ENCODE peak calls at places on chromosomes 3 and 15, in six cellular contexts. A, V, S, Y, W and C are unnamed samples.

GRCh38 chr15:66019826-66020398 is 150.6 kb downstream of the RAB11A start:
- DNase-seq in A (no peak), V (no peak), S (no peak), Y (no peak), W (no peak), C (no peak)

GRCh38 chr3:42443819-42444436 is 33.5 kb upstream of the LYZL4 start:
- DNase-seq in A (peak; percentile 95), V (peak; percentile 66), S (peak; percentile 76), Y (peak; percentile 98), W (peak; percentile 36), C (peak; percentile 54)

GRCh38 chr15:63983071-63983711 is 63.1 kb downstream of the DAPK2 start:
- DNase-seq in A (no peak), V (no peak), S (no peak), Y (peak; percentile 60), W (no peak), C (no peak)

GRCh38 chr3:36477655-36478054 is 97.4 kb downstream of the STAC start:
- DNase-seq in A (no peak), V (no peak), S (no peak), Y (no peak), W (no peak), C (no peak)

GRCh38 chr15:67838789-67839332 is 984 bp downstream of the RNU6-1 start:
- DNase-seq in A (peak; percentile 62), V (peak; percentile 82), S (no peak), Y (peak; percentile 92), W (peak; percentile 51), C (no peak)

GRCh38 chr3:154979327-154979726 is 100.8 kb upstream of the MME start:
- DNase-seq in A (no peak), V (no peak), S (no peak), Y (no peak), W (no peak), C (no peak)

GRCh38 chr3:89697321-89697916 is 590.0 kb downstream of the EPHA3 start:
- DNase-seq in A (no peak), V (no peak), S (no peak), Y (no peak), W (no peak), C (no peak)

GRCh38 chr3:52771334-52771681 is 568 bp upstream of the NEK4 start:
- DNase-seq in A (no peak), V (no peak), S (no peak), Y (no peak), W (no peak), C (no peak)

GRCh38 chr15:33242165-33242564 is 47.7 kb upstream of the FMN1 start:
- DNase-seq in A (peak; percentile 18), V (peak; percentile 77), S (peak; percentile 49), Y (peak; percentile 62), W (no peak), C (no peak)

GRCh38 chr3:42063886-42064285 is 27.3 kb upstream of the TRAK1 start:
- DNase-seq in A (no peak), V (no peak), S (peak; percentile 48), Y (no peak), W (no peak), C (no peak)

GRCh38 chr15:74768771-74769342 is 13.0 kb upstream of the CSK start:
- DNase-seq in A (peak; percentile 70), V (no peak), S (peak; percentile 93), Y (peak; percentile 90), W (peak; percentile 50), C (peak; percentile 53)

DNA sequence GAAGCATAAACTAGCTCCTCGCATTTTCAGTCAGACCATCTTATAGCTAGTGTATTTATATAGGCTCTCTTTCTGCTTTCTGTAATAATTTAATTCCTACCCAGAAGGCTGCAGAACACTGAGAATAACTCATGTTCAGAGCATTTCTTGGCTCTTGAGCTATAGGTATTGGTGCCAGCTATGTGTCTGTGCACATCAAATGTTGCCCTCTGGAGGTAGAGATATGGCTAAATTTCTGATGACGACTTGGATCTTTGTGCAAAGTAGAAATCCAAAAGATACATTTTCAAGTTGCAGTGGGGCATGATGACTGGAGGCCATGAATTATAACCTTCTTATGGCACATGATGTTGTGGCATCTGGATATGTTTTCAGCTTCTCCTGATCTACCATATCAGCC is 336.2 kb upstream of the TPM1 start:
- DNase-seq in A (no peak), V (no peak), S (no peak), Y (no peak), W (no peak), C (no peak)
- TF ChIP-seq CTCF in A (no peak), V (peak; percentile 57), S (peak; percentile 33), Y (no peak), W (no peak), C (no peak)

DNA sequence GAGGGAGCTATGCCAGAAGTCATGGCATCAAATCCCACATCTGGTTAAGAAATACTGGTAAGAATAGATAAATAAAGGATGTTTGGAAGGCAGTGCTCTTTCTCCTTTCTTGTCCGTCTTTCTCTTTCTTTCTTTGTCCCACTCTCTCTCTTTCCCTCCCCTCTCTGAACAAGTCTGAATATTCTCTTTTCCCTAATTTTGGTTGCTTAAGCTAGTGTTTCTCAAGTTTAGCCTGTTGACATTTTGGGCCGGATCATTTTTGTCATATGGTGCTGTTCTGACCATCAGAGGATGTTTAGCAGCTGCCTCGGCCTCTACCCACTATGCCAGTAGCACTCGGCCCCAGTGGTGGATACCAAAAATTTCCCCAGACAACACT is 405.3 kb upstream of the C2CD4B start:
- DNase-seq in A (no peak), V (no peak), S (no peak), Y (no peak), W (no peak), C (no peak)
- TF ChIP-seq CTCF in A (no peak), V (no peak), S (no peak), Y (no peak), W (no peak), C (no peak)

GRCh38 chr3:195906865-195907729 is 1.3 kb downstream of the TNK2 start:
- DNase-seq in A (no peak), V (no peak), S (no peak), Y (peak; percentile 77), W (no peak), C (peak; percentile 77)
- TF ChIP-seq CTCF in A (no peak), V (no peak), S (no peak), Y (peak; percentile 53), W (no peak), C (no peak)

GRCh38 chr3:22907796-22908195 is 295.3 kb upstream of the UBE2E2 start:
- DNase-seq in A (no peak), V (no peak), S (no peak), Y (no peak), W (no peak), C (no peak)

GRCh38 chr3:22908974-22909507 is 294.1 kb upstream of the UBE2E2 start:
- DNase-seq in A (no peak), V (no peak), S (no peak), Y (no peak), W (no peak), C (no peak)
- TF ChIP-seq CTCF in A (no peak), V (no peak), S (no peak), Y (peak; percentile 55), W (peak; percentile 10), C (no peak)

DNA sequence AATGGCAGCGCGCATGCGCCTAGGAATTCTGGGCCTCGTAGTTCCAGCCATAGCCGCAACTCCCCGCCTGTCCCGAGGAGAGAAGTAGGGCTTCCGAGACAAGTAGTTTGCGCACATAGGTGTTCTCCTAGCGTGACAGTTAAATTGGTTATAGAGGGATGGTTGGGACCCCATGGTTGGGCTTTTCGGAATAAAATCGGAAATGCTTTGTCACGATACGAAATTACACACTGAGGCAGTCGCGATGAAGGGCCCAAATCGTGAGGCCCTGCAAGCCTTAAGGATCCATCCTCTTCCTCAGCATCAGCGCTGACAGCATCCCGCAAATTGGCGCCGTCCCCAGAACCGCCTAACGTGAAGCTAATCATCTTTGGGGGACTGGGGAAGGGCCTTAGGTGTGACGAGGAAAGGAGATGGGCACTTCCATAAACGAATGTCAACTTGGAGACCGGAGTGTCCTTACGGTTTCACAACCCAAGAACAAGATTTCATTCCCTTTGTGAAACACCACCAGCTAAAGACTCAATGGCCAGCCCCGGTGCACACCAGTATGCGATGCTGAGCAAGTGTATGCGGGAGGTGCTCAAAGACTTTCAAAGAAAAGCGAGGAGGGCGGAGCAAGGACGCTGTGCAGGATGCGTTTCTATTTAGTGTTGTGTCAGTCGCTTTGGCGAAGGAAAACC is 612 bp upstream of the TTBK2 start:
- DNase-seq in A (peak; percentile 11), V (no peak), S (no peak), Y (no peak), W (no peak), C (peak; percentile 24)
- TF ChIP-seq CTCF in A (no peak), V (no peak), S (no peak), Y (peak; percentile 4), W (no peak), C (no peak)

GRCh38 chr3:147616998-147617619 is 207.9 kb downstream of the ZIC1 start:
- DNase-seq in A (no peak), V (no peak), S (no peak), Y (no peak), W (no peak), C (no peak)
- TF ChIP-seq CTCF in A (peak; percentile 83), V (peak; percentile 63), S (peak; percentile 29), Y (peak; percentile 86), W (no peak), C (no peak)